ENCODE peak calls at places on chromosomes 6 and 20, in six cellular contexts. V is mesenchymal stem cell, K is IMR-90, G is neuronal stem cell, Z is H9, C is H1. W is an unnamed sample.

GRCh38 chr20:23601715-23602114 is 4.0 kb downstream of the CST9 start:
- DNase-seq in V (peak; percentile 19), K (no peak), G (no peak), Z (no peak), C (peak; percentile 31), W (no peak)

GRCh38 chr20:53926428-53927028 is 143.9 kb downstream of the BCAS1 start:
- DNase-seq in V (peak; percentile 93), K (peak; percentile 97), G (no peak), Z (no peak), C (no peak), W (peak; percentile 82)

GRCh38 chr6:105209950-105210706 is 30.3 kb upstream of the POPDC3 start:
- DNase-seq in V (peak; percentile 79), K (peak; percentile 85), G (no peak), Z (no peak), C (no peak), W (no peak)

GRCh38 chr6:153705429-153705828 is 333.6 kb upstream of the OPRM1 start:
- DNase-seq in V (no peak), K (no peak), G (no peak), Z (no peak), C (no peak), W (no peak)

GRCh38 chr6:81450180-81450579 is 302.3 kb downstream of the TENT5A start:
- DNase-seq in V (peak; percentile 21), K (peak; percentile 67), G (no peak), Z (no peak), C (no peak), W (no peak)

GRCh38 chr20:9015984-9016324 is 52.9 kb upstream of the PLCB4 start:
- DNase-seq in V (peak; percentile 25), K (peak; percentile 58), G (no peak), Z (no peak), C (no peak), W (peak; percentile 2)

GRCh38 chr20:46004813-46005505 is 3.7 kb upstream of the MMP9 start:
- DNase-seq in V (no peak), K (no peak), G (no peak), Z (peak; percentile 86), C (no peak), W (no peak)

GRCh38 chr6:99603421-99604160 is 3.0 kb upstream of the PRDM13 start:
- DNase-seq in V (no peak), K (peak; percentile 8), G (peak; percentile 73), Z (peak; percentile 80), C (peak; percentile 89), W (no peak)

GRCh38 chr20:6525447-6526303 is 241.8 kb upstream of the BMP2 start:
- DNase-seq in V (peak; percentile 70), K (peak; percentile 54), G (no peak), Z (peak; percentile 76), C (no peak), W (no peak)

GRCh38 chr20:25327521-25328235 is 63.0 kb downstream of the ABHD12 start:
- DNase-seq in V (no peak), K (peak; percentile 24), G (no peak), Z (no peak), C (peak; percentile 14), W (no peak)

GRCh38 chr20:47360207-47360488 is 3.6 kb upstream of the ZMYND8 start:
- DNase-seq in V (peak; percentile 92), K (peak; percentile 64), G (no peak), Z (no peak), C (no peak), W (peak; percentile 84)

GRCh38 chr20:62058941-62059340 is 6.7 kb downstream of the TAF4 start:
- DNase-seq in V (no peak), K (no peak), G (no peak), Z (no peak), C (no peak), W (no peak)

GRCh38 chr6:50990750-50991446 is 172.2 kb downstream of the TFAP2B start:
- DNase-seq in V (no peak), K (no peak), G (no peak), Z (no peak), C (no peak), W (no peak)

GRCh38 chr20:34896086-34896551 is 19.7 kb downstream of the ACSS2 start:
- DNase-seq in V (no peak), K (peak; percentile 74), G (no peak), Z (no peak), C (no peak), W (no peak)

GRCh38 chr6:141218583-141218982 is 914.1 kb upstream of the GJE1 start:
- DNase-seq in V (no peak), K (no peak), G (no peak), Z (no peak), C (no peak), W (no peak)

GRCh38 chr6:1124885-1125284 is 187.0 kb upstream of the FOXQ1 start:
- DNase-seq in V (no peak), K (no peak), G (no peak), Z (no peak), C (no peak), W (no peak)

GRCh38 chr6:25481267-25481666 is 170.7 kb upstream of the SCGN start:
- DNase-seq in V (no peak), K (no peak), G (no peak), Z (no peak), C (no peak), W (peak; percentile 17)

GRCh38 chr6:170174124-170174770 is 116.6 kb downstream of the DLL1 start:
- DNase-seq in V (no peak), K (no peak), G (no peak), Z (peak; percentile 22), C (peak; percentile 29), W (no peak)

GRCh38 chr20:45061244-45061643 is 39.7 kb downstream of the KCNS1 start:
- DNase-seq in V (peak; percentile 74), K (peak; percentile 93), G (no peak), Z (no peak), C (no peak), W (peak; percentile 85)

GRCh38 chr20:9837634-9838033 is 1.2 kb downstream of the PAK5 start:
- DNase-seq in V (no peak), K (no peak), G (no peak), Z (no peak), C (no peak), W (no peak)

GRCh38 chr20:52399352-52399751 is 207.8 kb upstream of the ZFP64 start:
- DNase-seq in V (no peak), K (no peak), G (no peak), Z (no peak), C (no peak), W (no peak)

GRCh38 chr20:52404676-52405075 is 213.1 kb upstream of the ZFP64 start:
- DNase-seq in V (no peak), K (no peak), G (no peak), Z (no peak), C (no peak), W (no peak)

GRCh38 chr20:52405417-52405816 is 213.8 kb upstream of the ZFP64 start:
- DNase-seq in V (no peak), K (no peak), G (no peak), Z (no peak), C (no peak), W (no peak)

GRCh38 chr20:52402950-52403349 is 211.4 kb upstream of the ZFP64 start:
- DNase-seq in V (no peak), K (no peak), G (no peak), Z (no peak), C (no peak), W (no peak)

GRCh38 chr20:52402514-52402913 is 210.9 kb upstream of the ZFP64 start:
- DNase-seq in V (peak; percentile 70), K (no peak), G (no peak), Z (no peak), C (no peak), W (no peak)
- H2AFZ ChIP-seq in V (no peak overlapping the region), K (no peak overlapping the region), G (no peak overlapping the region), Z (no peak overlapping the region), C (no peak overlapping the region), W (no peak overlapping the region)

GRCh38 chr6:52942221-52942620 is 32.7 kb upstream of the GSTA3 start:
- DNase-seq in V (no peak), K (no peak), G (no peak), Z (no peak), C (no peak), W (peak; percentile 75)

DNA sequence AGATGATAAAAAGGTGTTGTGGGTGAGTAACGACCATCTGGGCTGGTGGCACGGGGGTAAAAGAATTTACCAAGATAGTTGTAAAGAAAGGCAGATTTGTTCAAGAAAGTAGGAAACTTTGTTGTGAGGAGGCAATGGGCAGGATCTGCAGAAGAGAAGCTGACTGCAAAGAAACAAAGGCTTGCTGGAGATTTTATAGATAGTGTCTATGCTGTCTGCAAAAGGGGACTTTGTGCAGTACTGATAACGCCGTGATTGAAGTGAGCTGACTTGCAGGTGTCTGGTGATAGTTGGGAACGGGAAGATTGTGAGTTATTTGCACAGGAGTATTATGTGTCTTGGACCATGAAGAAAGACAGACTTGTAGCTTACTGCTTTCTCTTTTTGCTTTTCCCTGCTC is 36.8 kb upstream of the GSTA3 start:
- DNase-seq in V (no peak), K (no peak), G (no peak), Z (no peak), C (no peak), W (no peak)
- H2BK120ac ChIP-seq in V (no peak overlapping the region), K (no peak overlapping the region), G (no peak overlapping the region), Z (no peak overlapping the region), C (no peak overlapping the region), W (no peak overlapping the region)

GRCh38 chr6:139448094-139448649 is 73.7 kb upstream of the CITED2 start:
- DNase-seq in V (peak; percentile 24), K (peak; percentile 63), G (no peak), Z (no peak), C (no peak), W (peak; percentile 44)

GRCh38 chr6:139457482-139457881 is 83.0 kb upstream of the CITED2 start:
- DNase-seq in V (no peak), K (peak; percentile 21), G (no peak), Z (no peak), C (no peak), W (no peak)

GRCh38 chr6:139449611-139450000 is 75.2 kb upstream of the CITED2 start:
- DNase-seq in V (no peak), K (peak; percentile 55), G (no peak), Z (no peak), C (no peak), W (no peak)

GRCh38 chr6:139448998-139449610 is 74.7 kb upstream of the CITED2 start:
- DNase-seq in V (no peak), K (no peak), G (no peak), Z (no peak), C (no peak), W (no peak)

DNA sequence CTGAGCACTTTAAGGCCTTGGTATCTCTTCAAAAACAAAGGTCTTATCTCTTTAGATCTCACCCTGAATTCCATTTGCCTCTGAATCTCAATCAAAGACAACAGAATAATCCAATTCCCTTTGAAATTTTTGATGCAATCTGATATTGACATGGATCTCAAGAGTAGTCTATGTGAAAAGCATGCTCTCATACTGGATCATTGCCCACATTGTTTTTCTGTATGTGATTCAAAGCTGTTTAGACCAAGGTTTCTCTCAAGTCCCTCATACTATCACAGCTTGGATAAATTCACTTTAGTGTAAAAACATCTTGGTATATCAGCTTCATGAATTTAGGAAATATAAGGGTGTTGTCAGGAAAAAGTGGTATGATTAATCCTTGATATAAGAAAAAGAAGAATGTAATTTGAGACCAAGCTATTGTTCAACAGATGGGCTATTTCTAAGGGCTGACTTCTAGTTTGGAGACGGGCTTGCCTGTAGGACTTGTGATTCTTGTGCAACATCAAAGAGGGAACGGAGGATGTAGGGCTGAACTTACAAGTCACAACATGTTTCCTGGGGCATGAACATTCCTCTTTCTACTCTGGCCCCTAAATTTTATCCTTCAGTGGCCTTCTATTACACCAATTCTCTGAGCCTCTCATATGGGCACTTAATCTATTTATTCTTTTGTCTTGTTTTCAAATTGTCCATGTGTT is 77.9 kb upstream of the CITED2 start:
- DNase-seq in V (no peak), K (peak; percentile 50), G (no peak), Z (no peak), C (no peak), W (no peak)
- H2AFZ ChIP-seq in V (no peak overlapping the region), K (no peak overlapping the region), G (peak overlapping the region; percentile 57), Z (no peak overlapping the region), C (peak overlapping the region; percentile 90), W (no peak overlapping the region)

GRCh38 chr6:31901415-31901952 is 402 bp downstream of the ZBTB12 start:
- DNase-seq in V (peak; percentile 55), K (peak; percentile 41), G (peak; percentile 24), Z (no peak), C (peak; percentile 68), W (no peak)
- H2BK120ac ChIP-seq in V (peak overlapping the region; percentile 89), K (no peak overlapping the region), G (no peak overlapping the region), Z (no peak overlapping the region), C (no peak overlapping the region), W (peak overlapping the region; percentile 5)